ENCODE peak calls at places on chromosomes 11 and 22, in nine cellular contexts. O is T1000; E is stimulated activated CD4-positive, alpha-beta T cell treated with anti-CD3 and anti-CD28 coated beads, Interleukin-12 subunit alpha, Interleukin-12 subunit beta, amount 100 ng/mL, for 4 hours; J is Caco-2; B is activated effector memory CD4-positive, alpha-beta T cell treated with anti-CD3 and anti-CD28 coated beads, Interleukin-2, amount 50 U/mL, for 16 hours; G is H7; A is HAP-1; V is NCI-H2081; N is heart right ventricle. T is an unnamed sample.

GRCh38 chr11:91396243-91397133 is 828.1 kb upstream of the FAT3 start:
- DNase-seq in O (no peak), E (no peak), J (peak; percentile 23), B (no peak), G (no peak), A (no peak), V (peak; percentile 2), N (no peak), T (no peak)

GRCh38 chr11:23041104-23041503 is 180.8 kb upstream of the CCDC179 start:
- DNase-seq in O (no peak), E (no peak), J (no peak), B (no peak), G (no peak), A (no peak), V (no peak), N (no peak), T (no peak)

GRCh38 chr11:898540-899190 is 11.9 kb downstream of the CHID1 start:
- DNase-seq in O (no peak), E (no peak), J (peak; percentile 64), B (no peak), G (peak; percentile 82), A (peak; percentile 37), V (no peak), N (no peak), T (no peak)

GRCh38 chr22:44311855-44312170 is 938 bp downstream of the SHISAL1 start:
- DNase-seq in O (no peak), E (no peak), J (no peak), B (no peak), G (no peak), A (no peak), V (no peak), N (no peak), T (no peak)

GRCh38 chr11:104858882-104859735 is 39.2 kb downstream of the CASP12 start:
- DNase-seq in O (no peak), E (no peak), J (no peak), B (no peak), G (no peak), A (no peak), V (no peak), N (no peak), T (no peak)

GRCh38 chr11:77188323-77188911 is 60.4 kb downstream of the MYO7A start:
- DNase-seq in O (peak; percentile 12), E (peak; percentile 60), J (peak; percentile 91), B (peak; percentile 87), G (peak; percentile 94), A (peak; percentile 85), V (peak; percentile 80), N (peak; percentile 83), T (peak; percentile 92)

GRCh38 chr11:7775689-7776088 is 21.1 kb downstream of the OR5P2 start:
- DNase-seq in O (no peak), E (no peak), J (peak; percentile 39), B (no peak), G (no peak), A (no peak), V (no peak), N (no peak), T (no peak)

GRCh38 chr22:35150163-35151107 is 84.5 kb downstream of the ISX start:
- DNase-seq in O (peak; percentile 10), E (peak; percentile 56), J (peak; percentile 81), B (peak; percentile 85), G (peak; percentile 77), A (peak; percentile 82), V (peak; percentile 9), N (peak; percentile 58), T (peak; percentile 77)

GRCh38 chr22:37420656-37421467 is 6.4 kb downstream of the ELFN2 start:
- DNase-seq in O (no peak), E (no peak), J (no peak), B (no peak), G (peak; percentile 56), A (no peak), V (no peak), N (no peak), T (no peak)

GRCh38 chr11:9660886-9661285 is 3.0 kb upstream of the SWAP70 start:
- DNase-seq in O (no peak), E (no peak), J (no peak), B (no peak), G (no peak), A (no peak), V (no peak), N (no peak), T (no peak)

GRCh38 chr11:5600374-5600851 is 4.0 kb downstream of the TRIM6 start:
- DNase-seq in O (no peak), E (peak; percentile 43), J (peak; percentile 74), B (peak; percentile 82), G (peak; percentile 70), A (peak; percentile 80), V (peak; percentile 14), N (peak; percentile 50), T (peak; percentile 81)

GRCh38 chr11:67055812-67056211 is 835 bp upstream of the RHOD start:
- DNase-seq in O (no peak), E (peak; percentile 35), J (peak; percentile 43), B (no peak), G (peak; percentile 74), A (no peak), V (no peak), N (no peak), T (no peak)

GRCh38 chr22:37739611-37740049 is 42.8 kb downstream of the TRIOBP start:
- DNase-seq in O (no peak), E (no peak), J (no peak), B (no peak), G (no peak), A (no peak), V (no peak), N (no peak), T (no peak)

GRCh38 chr11:64539239-64539638 is 51.8 kb upstream of the SLC22A12 start:
- DNase-seq in O (no peak), E (no peak), J (no peak), B (no peak), G (peak; percentile 70), A (no peak), V (no peak), N (no peak), T (no peak)

GRCh38 chr11:105611414-105611813 is 1.5 kb downstream of the GRIA4 start:
- DNase-seq in O (no peak), E (no peak), J (no peak), B (no peak), G (no peak), A (no peak), V (no peak), N (no peak), T (no peak)

GRCh38 chr11:128544625-128545024 is 42.7 kb downstream of the ETS1 start:
- DNase-seq in O (no peak), E (no peak), J (no peak), B (peak; percentile 53), G (no peak), A (peak; percentile 42), V (peak; percentile 79), N (no peak), T (no peak)